ENCODE peak calls at places on chromosomes 2 and 18, in nine cellular contexts. Z is transverse colon, R is ovary, G is tibial nerve, N is A549, C is K562, U is SK-N-SH, A is sigmoid colon, D is suprapubic skin. F is an unnamed sample.

GRCh38 chr2:236178921-236179652 is 10.9 kb upstream of the GBX2 start:
- DNase-seq in Z (no peak), R (no peak), G (no peak), N (no peak), C (no peak), U (peak; percentile 51), A (no peak), D (peak; percentile 26), F (no peak)

GRCh38 chr2:169818241-169818640 is 6.5 kb downstream of the METTL5 start:
- DNase-seq in Z (no peak), R (no peak), G (no peak), N (no peak), C (no peak), U (no peak), A (no peak), D (no peak), F (no peak)

GRCh38 chr2:190343500-190344274 is at the start of gene INPP1:
- DNase-seq in Z (peak; percentile 74), R (peak; percentile 79), G (peak; percentile 47), N (peak; percentile 32), C (no peak), U (peak; percentile 87), A (peak; percentile 85), D (peak; percentile 84), F (peak; percentile 73)

GRCh38 chr2:8376603-8377423 is 305.0 kb upstream of the ID2 start:
- DNase-seq in Z (no peak), R (no peak), G (no peak), N (no peak), C (no peak), U (no peak), A (no peak), D (no peak), F (no peak)

GRCh38 chr2:172943992-172944793 is 131.5 kb upstream of the MAP3K20 start:
- DNase-seq in Z (no peak), R (no peak), G (no peak), N (no peak), C (no peak), U (no peak), A (no peak), D (no peak), F (no peak)

GRCh38 chr2:9463698-9464034 is 10.7 kb upstream of the IAH1 start:
- DNase-seq in Z (no peak), R (no peak), G (no peak), N (no peak), C (no peak), U (no peak), A (no peak), D (no peak), F (no peak)

GRCh38 chr2:210792000-210792399 is 235.6 kb downstream of the CPS1 start:
- DNase-seq in Z (no peak), R (no peak), G (no peak), N (no peak), C (no peak), U (peak; percentile 3), A (no peak), D (no peak), F (no peak)

GRCh38 chr2:42082026-42082425 is 34.2 kb downstream of the PKDCC start:
- DNase-seq in Z (no peak), R (no peak), G (no peak), N (no peak), C (no peak), U (no peak), A (no peak), D (no peak), F (no peak)

GRCh38 chr18:34493566-34494358 is 216.3 kb upstream of the DTNA start:
- DNase-seq in Z (no peak), R (peak; percentile 9), G (no peak), N (no peak), C (no peak), U (peak; percentile 84), A (peak; percentile 52), D (no peak), F (no peak)

GRCh38 chr2:64797881-64798590 is 144.3 kb upstream of the SERTAD2 start:
- DNase-seq in Z (no peak), R (no peak), G (no peak), N (no peak), C (no peak), U (no peak), A (no peak), D (no peak), F (peak; percentile 51)

DNA sequence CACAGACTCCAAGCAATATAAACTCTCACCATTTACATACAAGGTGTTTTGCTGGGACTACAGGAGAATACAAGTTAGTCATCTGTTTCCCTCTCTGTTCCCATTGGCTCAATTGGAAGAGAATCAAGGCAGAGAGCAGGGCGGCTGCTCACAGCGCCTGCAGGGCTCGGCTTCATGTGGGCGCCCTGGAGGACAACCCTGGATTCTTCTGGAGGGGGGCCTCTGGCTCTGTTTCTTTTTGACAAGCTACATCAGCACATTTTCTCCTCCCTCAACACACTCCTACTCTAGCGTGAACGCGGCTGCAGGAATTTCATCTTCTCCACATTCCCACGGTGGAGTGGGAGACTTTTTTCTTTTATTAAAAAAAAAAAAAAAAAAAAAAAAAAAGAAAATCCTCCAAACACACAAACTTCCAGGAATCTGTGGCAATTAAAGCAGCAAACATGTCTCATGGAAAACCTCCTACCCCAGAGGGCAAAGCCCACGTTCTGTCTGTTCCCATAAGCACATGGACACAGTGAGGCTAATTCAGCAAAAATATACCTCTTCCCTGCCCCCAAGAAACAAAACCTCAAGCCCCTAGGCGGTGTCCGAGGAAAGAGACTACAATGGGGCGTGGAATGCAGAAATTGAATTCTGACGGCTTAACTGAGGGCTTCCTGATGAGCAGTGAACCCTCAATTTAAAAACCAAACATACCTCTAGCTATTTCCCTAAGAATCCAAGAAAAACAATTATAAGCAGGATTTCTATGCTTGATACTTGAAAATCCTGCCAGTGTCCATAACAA is 50.6 kb downstream of the PARD6G start:
- DNase-seq in Z (no peak), R (no peak), G (no peak), N (no peak), C (no peak), U (no peak), A (peak; percentile 8), D (no peak), F (no peak)
- TF ChIP-seq EP300 in Z (no peak), R (no peak), G (peak; percentile 54), N (no peak), C (no peak), U (no peak), A (no peak), D (no peak), F (no peak)

GRCh38 chr2:215618145-215618544 is 182.3 kb upstream of the FN1 start:
- DNase-seq in Z (no peak), R (no peak), G (no peak), N (no peak), C (no peak), U (no peak), A (no peak), D (no peak), F (no peak)

GRCh38 chr2:215617060-215617824 is 181.4 kb upstream of the FN1 start:
- DNase-seq in Z (no peak), R (no peak), G (no peak), N (no peak), C (no peak), U (no peak), A (no peak), D (no peak), F (no peak)

GRCh38 chr2:215619989-215620388 is 184.1 kb upstream of the FN1 start:
- DNase-seq in Z (peak; percentile 22), R (no peak), G (no peak), N (no peak), C (peak; percentile 48), U (no peak), A (no peak), D (no peak), F (peak; percentile 21)

GRCh38 chr2:215620528-215620927 is 184.7 kb upstream of the FN1 start:
- DNase-seq in Z (no peak), R (no peak), G (no peak), N (no peak), C (no peak), U (no peak), A (no peak), D (no peak), F (no peak)

GRCh38 chr2:215619022-215619958 is 183.4 kb upstream of the FN1 start:
- DNase-seq in Z (no peak), R (no peak), G (no peak), N (peak; percentile 7), C (peak; percentile 70), U (peak; percentile 57), A (no peak), D (no peak), F (no peak)
- TF ChIP-seq EP300 in Z (no peak), R (no peak), G (no peak), N (peak; percentile 74), C (peak; percentile 96), U (peak; percentile 95), A (no peak), D (no peak), F (no peak)

GRCh38 chr2:145760781-145761649 is 1241.1 kb upstream of the ZEB2 start:
- DNase-seq in Z (no peak), R (no peak), G (no peak), N (no peak), C (no peak), U (no peak), A (no peak), D (no peak), F (no peak)

GRCh38 chr2:145765889-145766288 is 1246.0 kb upstream of the ZEB2 start:
- DNase-seq in Z (no peak), R (no peak), G (no peak), N (no peak), C (no peak), U (no peak), A (no peak), D (no peak), F (no peak)

GRCh38 chr2:145769053-145769716 is 1249.3 kb upstream of the ZEB2 start:
- DNase-seq in Z (no peak), R (no peak), G (no peak), N (no peak), C (peak; percentile 44), U (no peak), A (no peak), D (no peak), F (no peak)

GRCh38 chr2:145759228-145759940 is 1239.5 kb upstream of the ZEB2 start:
- DNase-seq in Z (no peak), R (no peak), G (no peak), N (no peak), C (peak; percentile 11), U (no peak), A (no peak), D (no peak), F (no peak)

GRCh38 chr2:145764631-145765030 is 1244.7 kb upstream of the ZEB2 start:
- DNase-seq in Z (no peak), R (peak; percentile 58), G (peak; percentile 44), N (no peak), C (no peak), U (no peak), A (no peak), D (no peak), F (no peak)
- TF ChIP-seq EP300 in Z (no peak), R (no peak), G (peak; percentile 30), N (no peak), C (no peak), U (no peak), A (no peak), D (no peak), F (no peak)

DNA sequence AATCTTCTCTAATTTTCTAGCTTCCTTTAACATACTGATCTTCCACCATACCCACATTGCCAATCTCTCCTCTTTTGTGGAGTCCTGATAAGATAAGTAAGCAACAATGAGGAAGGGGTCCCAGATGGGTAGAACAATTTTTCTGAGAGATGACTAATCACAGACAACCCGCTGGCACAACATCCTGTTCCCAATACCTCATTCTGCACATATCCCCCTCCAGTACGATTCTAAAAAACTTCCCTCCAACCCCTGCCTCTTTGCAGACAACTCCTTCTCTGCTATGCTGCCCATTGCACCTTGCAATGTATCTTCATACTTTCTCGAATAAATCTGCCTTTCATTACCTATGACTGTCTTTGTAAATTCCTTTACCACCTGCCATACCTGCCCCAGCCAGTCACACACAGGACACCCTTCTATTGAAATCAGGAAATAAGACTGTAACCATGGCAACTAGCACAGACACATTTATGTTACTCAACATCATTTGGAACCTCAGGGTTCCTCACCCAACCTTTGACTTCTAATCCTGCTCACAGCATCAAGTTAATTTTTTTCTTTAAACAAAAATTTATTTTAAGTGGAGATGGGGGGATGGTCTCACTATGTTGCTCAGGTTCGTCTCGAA is 7.4 kb upstream of the EXOC6B start:
- DNase-seq in Z (no peak), R (no peak), G (no peak), N (no peak), C (no peak), U (no peak), A (no peak), D (no peak), F (no peak)
- TF ChIP-seq EP300 in Z (no peak), R (no peak), G (no peak), N (no peak), C (no peak), U (no peak), A (no peak), D (no peak), F (no peak)